ENCODE peak calls at places on chromosomes 13 and 19, in six cellular contexts. One of them, this sample, is unnamed.

GRCh38 chr19:53824134-53824611 is at the start of gene NLRP12:
- DNase-seq in activated CD8-positive, alpha-beta memory T cell treated with anti-CD3 and anti-CD28 coated beads for 48 hours: no peak
- DNase-seq in substantia nigra: no peak
- DNase-seq in stimulated activated CD8-positive, alpha-beta memory T cell treated with anti-CD3 and anti-CD28 coated beads, Interleukin-7, amount 100 ng/mL, for 1 hour: no peak
- DNase-seq in esophagus squamous epithelium: no peak
- DNase-seq in stimulated activated CD4-positive, alpha-beta T cell treated with anti-CD3 and anti-CD28 coated beads, Interleukin-12 subunit alpha, Interleukin-12 subunit beta, amount 100 ng/mL, for 24 hours: no peak
- DNase-seq in this sample: no peak

GRCh38 chr19:803686-804418 is 6.6 kb downstream of the PTBP1 start:
- DNase-seq in stimulated activated CD4-positive, alpha-beta T cell treated with anti-CD3 and anti-CD28 coated beads, Interleukin-12 subunit alpha, Interleukin-12 subunit beta, amount 100 ng/mL, for 24 hours: no peak
- DNase-seq in esophagus squamous epithelium: no peak
- DNase-seq in activated CD8-positive, alpha-beta memory T cell treated with anti-CD3 and anti-CD28 coated beads for 48 hours: no peak
- DNase-seq in substantia nigra: no peak
- DNase-seq in stimulated activated CD8-positive, alpha-beta memory T cell treated with anti-CD3 and anti-CD28 coated beads, Interleukin-7, amount 100 ng/mL, for 1 hour: no peak
- DNase-seq in this sample: no peak

GRCh38 chr13:86841264-86841663 is 829.9 kb upstream of the SLITRK5 start:
- DNase-seq in esophagus squamous epithelium: no peak
- DNase-seq in activated CD8-positive, alpha-beta memory T cell treated with anti-CD3 and anti-CD28 coated beads for 48 hours: no peak
- DNase-seq in stimulated activated CD4-positive, alpha-beta T cell treated with anti-CD3 and anti-CD28 coated beads, Interleukin-12 subunit alpha, Interleukin-12 subunit beta, amount 100 ng/mL, for 24 hours: no peak
- DNase-seq in substantia nigra: no peak
- DNase-seq in stimulated activated CD8-positive, alpha-beta memory T cell treated with anti-CD3 and anti-CD28 coated beads, Interleukin-7, amount 100 ng/mL, for 1 hour: no peak
- DNase-seq in this sample: no peak

GRCh38 chr19:15159251-15159650 is 41.5 kb downstream of the NOTCH3 start:
- DNase-seq in stimulated activated CD4-positive, alpha-beta T cell treated with anti-CD3 and anti-CD28 coated beads, Interleukin-12 subunit alpha, Interleukin-12 subunit beta, amount 100 ng/mL, for 24 hours: no peak
- DNase-seq in activated CD8-positive, alpha-beta memory T cell treated with anti-CD3 and anti-CD28 coated beads for 48 hours: no peak
- DNase-seq in stimulated activated CD8-positive, alpha-beta memory T cell treated with anti-CD3 and anti-CD28 coated beads, Interleukin-7, amount 100 ng/mL, for 1 hour: no peak
- DNase-seq in substantia nigra: no peak
- DNase-seq in esophagus squamous epithelium: no peak
- DNase-seq in this sample: no peak

GRCh38 chr13:60329221-60329983 is 67.6 kb upstream of the TDRD3 start:
- DNase-seq in stimulated activated CD4-positive, alpha-beta T cell treated with anti-CD3 and anti-CD28 coated beads, Interleukin-12 subunit alpha, Interleukin-12 subunit beta, amount 100 ng/mL, for 24 hours: no peak
- DNase-seq in substantia nigra: peak; percentile 2
- DNase-seq in esophagus squamous epithelium: no peak
- DNase-seq in activated CD8-positive, alpha-beta memory T cell treated with anti-CD3 and anti-CD28 coated beads for 48 hours: no peak
- DNase-seq in stimulated activated CD8-positive, alpha-beta memory T cell treated with anti-CD3 and anti-CD28 coated beads, Interleukin-7, amount 100 ng/mL, for 1 hour: no peak
- DNase-seq in this sample: peak; percentile 2

GRCh38 chr13:80048030-80048429 is 292.9 kb downstream of the SPRY2 start:
- DNase-seq in esophagus squamous epithelium: no peak
- DNase-seq in stimulated activated CD8-positive, alpha-beta memory T cell treated with anti-CD3 and anti-CD28 coated beads, Interleukin-7, amount 100 ng/mL, for 1 hour: no peak
- DNase-seq in activated CD8-positive, alpha-beta memory T cell treated with anti-CD3 and anti-CD28 coated beads for 48 hours: no peak
- DNase-seq in stimulated activated CD4-positive, alpha-beta T cell treated with anti-CD3 and anti-CD28 coated beads, Interleukin-12 subunit alpha, Interleukin-12 subunit beta, amount 100 ng/mL, for 24 hours: no peak
- DNase-seq in substantia nigra: no peak
- DNase-seq in this sample: no peak

GRCh38 chr13:98173431-98173921 is 3.6 kb downstream of the RNF113B start:
- DNase-seq in esophagus squamous epithelium: no peak
- DNase-seq in substantia nigra: no peak
- DNase-seq in stimulated activated CD4-positive, alpha-beta T cell treated with anti-CD3 and anti-CD28 coated beads, Interleukin-12 subunit alpha, Interleukin-12 subunit beta, amount 100 ng/mL, for 24 hours: no peak
- DNase-seq in stimulated activated CD8-positive, alpha-beta memory T cell treated with anti-CD3 and anti-CD28 coated beads, Interleukin-7, amount 100 ng/mL, for 1 hour: no peak
- DNase-seq in activated CD8-positive, alpha-beta memory T cell treated with anti-CD3 and anti-CD28 coated beads for 48 hours: no peak
- DNase-seq in this sample: no peak

GRCh38 chr13:48081739-48082138 is 13.2 kb downstream of the MED4 start:
- DNase-seq in stimulated activated CD8-positive, alpha-beta memory T cell treated with anti-CD3 and anti-CD28 coated beads, Interleukin-7, amount 100 ng/mL, for 1 hour: no peak
- DNase-seq in stimulated activated CD4-positive, alpha-beta T cell treated with anti-CD3 and anti-CD28 coated beads, Interleukin-12 subunit alpha, Interleukin-12 subunit beta, amount 100 ng/mL, for 24 hours: no peak
- DNase-seq in activated CD8-positive, alpha-beta memory T cell treated with anti-CD3 and anti-CD28 coated beads for 48 hours: no peak
- DNase-seq in substantia nigra: no peak
- DNase-seq in esophagus squamous epithelium: no peak
- DNase-seq in this sample: no peak

GRCh38 chr13:90253806-90254205 is 1093.7 kb upstream of the MIR17HG start:
- DNase-seq in esophagus squamous epithelium: no peak
- DNase-seq in stimulated activated CD4-positive, alpha-beta T cell treated with anti-CD3 and anti-CD28 coated beads, Interleukin-12 subunit alpha, Interleukin-12 subunit beta, amount 100 ng/mL, for 24 hours: no peak
- DNase-seq in stimulated activated CD8-positive, alpha-beta memory T cell treated with anti-CD3 and anti-CD28 coated beads, Interleukin-7, amount 100 ng/mL, for 1 hour: no peak
- DNase-seq in substantia nigra: no peak
- DNase-seq in activated CD8-positive, alpha-beta memory T cell treated with anti-CD3 and anti-CD28 coated beads for 48 hours: no peak
- DNase-seq in this sample: no peak

GRCh38 chr13:75366380-75367280 is 115.3 kb downstream of the TBC1D4 start:
- DNase-seq in substantia nigra: no peak
- DNase-seq in stimulated activated CD4-positive, alpha-beta T cell treated with anti-CD3 and anti-CD28 coated beads, Interleukin-12 subunit alpha, Interleukin-12 subunit beta, amount 100 ng/mL, for 24 hours: no peak
- DNase-seq in esophagus squamous epithelium: no peak
- DNase-seq in activated CD8-positive, alpha-beta memory T cell treated with anti-CD3 and anti-CD28 coated beads for 48 hours: no peak
- DNase-seq in stimulated activated CD8-positive, alpha-beta memory T cell treated with anti-CD3 and anti-CD28 coated beads, Interleukin-7, amount 100 ng/mL, for 1 hour: no peak
- DNase-seq in this sample: no peak

GRCh38 chr13:29849071-29849541 is 1.3 kb downstream of the UBL3 start:
- DNase-seq in esophagus squamous epithelium: no peak
- DNase-seq in substantia nigra: no peak
- DNase-seq in stimulated activated CD8-positive, alpha-beta memory T cell treated with anti-CD3 and anti-CD28 coated beads, Interleukin-7, amount 100 ng/mL, for 1 hour: no peak
- DNase-seq in stimulated activated CD4-positive, alpha-beta T cell treated with anti-CD3 and anti-CD28 coated beads, Interleukin-12 subunit alpha, Interleukin-12 subunit beta, amount 100 ng/mL, for 24 hours: no peak
- DNase-seq in activated CD8-positive, alpha-beta memory T cell treated with anti-CD3 and anti-CD28 coated beads for 48 hours: no peak
- DNase-seq in this sample: no peak

GRCh38 chr13:28137556-28137955 is 789 bp upstream of the PAN3 start:
- DNase-seq in esophagus squamous epithelium: no peak
- DNase-seq in stimulated activated CD8-positive, alpha-beta memory T cell treated with anti-CD3 and anti-CD28 coated beads, Interleukin-7, amount 100 ng/mL, for 1 hour: no peak
- DNase-seq in substantia nigra: no peak
- DNase-seq in activated CD8-positive, alpha-beta memory T cell treated with anti-CD3 and anti-CD28 coated beads for 48 hours: no peak
- DNase-seq in stimulated activated CD4-positive, alpha-beta T cell treated with anti-CD3 and anti-CD28 coated beads, Interleukin-12 subunit alpha, Interleukin-12 subunit beta, amount 100 ng/mL, for 24 hours: no peak
- DNase-seq in this sample: no peak

GRCh38 chr13:25963681-25964080 is 88.1 kb downstream of the SHISA2 start:
- DNase-seq in esophagus squamous epithelium: no peak
- DNase-seq in stimulated activated CD8-positive, alpha-beta memory T cell treated with anti-CD3 and anti-CD28 coated beads, Interleukin-7, amount 100 ng/mL, for 1 hour: no peak
- DNase-seq in stimulated activated CD4-positive, alpha-beta T cell treated with anti-CD3 and anti-CD28 coated beads, Interleukin-12 subunit alpha, Interleukin-12 subunit beta, amount 100 ng/mL, for 24 hours: no peak
- DNase-seq in substantia nigra: no peak
- DNase-seq in activated CD8-positive, alpha-beta memory T cell treated with anti-CD3 and anti-CD28 coated beads for 48 hours: no peak
- DNase-seq in this sample: no peak

GRCh38 chr19:16886305-16886880 is 2.4 kb upstream of the F2RL3 start:
- DNase-seq in substantia nigra: no peak
- DNase-seq in stimulated activated CD8-positive, alpha-beta memory T cell treated with anti-CD3 and anti-CD28 coated beads, Interleukin-7, amount 100 ng/mL, for 1 hour: no peak
- DNase-seq in stimulated activated CD4-positive, alpha-beta T cell treated with anti-CD3 and anti-CD28 coated beads, Interleukin-12 subunit alpha, Interleukin-12 subunit beta, amount 100 ng/mL, for 24 hours: no peak
- DNase-seq in esophagus squamous epithelium: no peak
- DNase-seq in activated CD8-positive, alpha-beta memory T cell treated with anti-CD3 and anti-CD28 coated beads for 48 hours: no peak
- DNase-seq in this sample: no peak

GRCh38 chr13:36006347-36006746 is 124.8 kb downstream of the DCLK1 start:
- DNase-seq in activated CD8-positive, alpha-beta memory T cell treated with anti-CD3 and anti-CD28 coated beads for 48 hours: no peak
- DNase-seq in stimulated activated CD4-positive, alpha-beta T cell treated with anti-CD3 and anti-CD28 coated beads, Interleukin-12 subunit alpha, Interleukin-12 subunit beta, amount 100 ng/mL, for 24 hours: no peak
- DNase-seq in stimulated activated CD8-positive, alpha-beta memory T cell treated with anti-CD3 and anti-CD28 coated beads, Interleukin-7, amount 100 ng/mL, for 1 hour: no peak
- DNase-seq in substantia nigra: no peak
- DNase-seq in esophagus squamous epithelium: no peak
- DNase-seq in this sample: no peak

GRCh38 chr19:681029-681626 is 4.9 kb downstream of the FSTL3 start:
- DNase-seq in stimulated activated CD4-positive, alpha-beta T cell treated with anti-CD3 and anti-CD28 coated beads, Interleukin-12 subunit alpha, Interleukin-12 subunit beta, amount 100 ng/mL, for 24 hours: no peak
- DNase-seq in activated CD8-positive, alpha-beta memory T cell treated with anti-CD3 and anti-CD28 coated beads for 48 hours: no peak
- DNase-seq in substantia nigra: no peak
- DNase-seq in stimulated activated CD8-positive, alpha-beta memory T cell treated with anti-CD3 and anti-CD28 coated beads, Interleukin-7, amount 100 ng/mL, for 1 hour: no peak
- DNase-seq in esophagus squamous epithelium: no peak
- DNase-seq in this sample: no peak

GRCh38 chr13:99974296-99974938 is 2.9 kb upstream of the ZIC5 start:
- DNase-seq in stimulated activated CD8-positive, alpha-beta memory T cell treated with anti-CD3 and anti-CD28 coated beads, Interleukin-7, amount 100 ng/mL, for 1 hour: no peak
- DNase-seq in substantia nigra: no peak
- DNase-seq in activated CD8-positive, alpha-beta memory T cell treated with anti-CD3 and anti-CD28 coated beads for 48 hours: no peak
- DNase-seq in esophagus squamous epithelium: no peak
- DNase-seq in stimulated activated CD4-positive, alpha-beta T cell treated with anti-CD3 and anti-CD28 coated beads, Interleukin-12 subunit alpha, Interleukin-12 subunit beta, amount 100 ng/mL, for 24 hours: no peak
- DNase-seq in this sample: no peak

GRCh38 chr13:75271851-75272250 is 210.1 kb downstream of the TBC1D4 start:
- DNase-seq in substantia nigra: no peak
- DNase-seq in stimulated activated CD4-positive, alpha-beta T cell treated with anti-CD3 and anti-CD28 coated beads, Interleukin-12 subunit alpha, Interleukin-12 subunit beta, amount 100 ng/mL, for 24 hours: no peak
- DNase-seq in stimulated activated CD8-positive, alpha-beta memory T cell treated with anti-CD3 and anti-CD28 coated beads, Interleukin-7, amount 100 ng/mL, for 1 hour: no peak
- DNase-seq in esophagus squamous epithelium: no peak
- DNase-seq in activated CD8-positive, alpha-beta memory T cell treated with anti-CD3 and anti-CD28 coated beads for 48 hours: no peak
- DNase-seq in this sample: no peak

GRCh38 chr13:44921931-44922758 is 67.1 kb downstream of the NUFIP1 start:
- DNase-seq in esophagus squamous epithelium: no peak
- DNase-seq in activated CD8-positive, alpha-beta memory T cell treated with anti-CD3 and anti-CD28 coated beads for 48 hours: no peak
- DNase-seq in stimulated activated CD8-positive, alpha-beta memory T cell treated with anti-CD3 and anti-CD28 coated beads, Interleukin-7, amount 100 ng/mL, for 1 hour: no peak
- DNase-seq in substantia nigra: no peak
- DNase-seq in stimulated activated CD4-positive, alpha-beta T cell treated with anti-CD3 and anti-CD28 coated beads, Interleukin-12 subunit alpha, Interleukin-12 subunit beta, amount 100 ng/mL, for 24 hours: no peak
- DNase-seq in this sample: no peak

GRCh38 chr13:102033316-102033715 is 368.5 kb downstream of the FGF14 start:
- DNase-seq in stimulated activated CD8-positive, alpha-beta memory T cell treated with anti-CD3 and anti-CD28 coated beads, Interleukin-7, amount 100 ng/mL, for 1 hour: no peak
- DNase-seq in activated CD8-positive, alpha-beta memory T cell treated with anti-CD3 and anti-CD28 coated beads for 48 hours: no peak
- DNase-seq in esophagus squamous epithelium: no peak
- DNase-seq in stimulated activated CD4-positive, alpha-beta T cell treated with anti-CD3 and anti-CD28 coated beads, Interleukin-12 subunit alpha, Interleukin-12 subunit beta, amount 100 ng/mL, for 24 hours: no peak
- DNase-seq in substantia nigra: no peak
- DNase-seq in this sample: no peak

GRCh38 chr19:46714523-46715106 is 2.3 kb downstream of the PRKD2 start:
- DNase-seq in substantia nigra: no peak
- DNase-seq in activated CD8-positive, alpha-beta memory T cell treated with anti-CD3 and anti-CD28 coated beads for 48 hours: no peak
- DNase-seq in stimulated activated CD4-positive, alpha-beta T cell treated with anti-CD3 and anti-CD28 coated beads, Interleukin-12 subunit alpha, Interleukin-12 subunit beta, amount 100 ng/mL, for 24 hours: no peak
- DNase-seq in stimulated activated CD8-positive, alpha-beta memory T cell treated with anti-CD3 and anti-CD28 coated beads, Interleukin-7, amount 100 ng/mL, for 1 hour: no peak
- DNase-seq in esophagus squamous epithelium: no peak
- DNase-seq in this sample: no peak

GRCh38 chr19:29376855-29377354 is 148.9 kb upstream of the VSTM2B start:
- DNase-seq in stimulated activated CD4-positive, alpha-beta T cell treated with anti-CD3 and anti-CD28 coated beads, Interleukin-12 subunit alpha, Interleukin-12 subunit beta, amount 100 ng/mL, for 24 hours: no peak
- DNase-seq in stimulated activated CD8-positive, alpha-beta memory T cell treated with anti-CD3 and anti-CD28 coated beads, Interleukin-7, amount 100 ng/mL, for 1 hour: no peak
- DNase-seq in esophagus squamous epithelium: no peak
- DNase-seq in substantia nigra: no peak
- DNase-seq in activated CD8-positive, alpha-beta memory T cell treated with anti-CD3 and anti-CD28 coated beads for 48 hours: no peak
- DNase-seq in this sample: no peak

GRCh38 chr19:772730-773436 is 22.0 kb downstream of the MISP start:
- DNase-seq in stimulated activated CD8-positive, alpha-beta memory T cell treated with anti-CD3 and anti-CD28 coated beads, Interleukin-7, amount 100 ng/mL, for 1 hour: no peak
- DNase-seq in activated CD8-positive, alpha-beta memory T cell treated with anti-CD3 and anti-CD28 coated beads for 48 hours: no peak
- DNase-seq in substantia nigra: no peak
- DNase-seq in stimulated activated CD4-positive, alpha-beta T cell treated with anti-CD3 and anti-CD28 coated beads, Interleukin-12 subunit alpha, Interleukin-12 subunit beta, amount 100 ng/mL, for 24 hours: no peak
- DNase-seq in esophagus squamous epithelium: no peak
- DNase-seq in this sample: no peak

GRCh38 chr19:19385900-19386339 is 19.6 kb upstream of the GATAD2A start:
- DNase-seq in stimulated activated CD8-positive, alpha-beta memory T cell treated with anti-CD3 and anti-CD28 coated beads, Interleukin-7, amount 100 ng/mL, for 1 hour: no peak
- DNase-seq in esophagus squamous epithelium: no peak
- DNase-seq in activated CD8-positive, alpha-beta memory T cell treated with anti-CD3 and anti-CD28 coated beads for 48 hours: no peak
- DNase-seq in stimulated activated CD4-positive, alpha-beta T cell treated with anti-CD3 and anti-CD28 coated beads, Interleukin-12 subunit alpha, Interleukin-12 subunit beta, amount 100 ng/mL, for 24 hours: no peak
- DNase-seq in substantia nigra: no peak
- DNase-seq in this sample: no peak

GRCh38 chr13:21672811-21673591 is 2.1 kb downstream of the FGF9 start:
- DNase-seq in substantia nigra: no peak
- DNase-seq in stimulated activated CD4-positive, alpha-beta T cell treated with anti-CD3 and anti-CD28 coated beads, Interleukin-12 subunit alpha, Interleukin-12 subunit beta, amount 100 ng/mL, for 24 hours: no peak
- DNase-seq in esophagus squamous epithelium: no peak
- DNase-seq in stimulated activated CD8-positive, alpha-beta memory T cell treated with anti-CD3 and anti-CD28 coated beads, Interleukin-7, amount 100 ng/mL, for 1 hour: no peak
- DNase-seq in activated CD8-positive, alpha-beta memory T cell treated with anti-CD3 and anti-CD28 coated beads for 48 hours: no peak
- DNase-seq in this sample: no peak

GRCh38 chr19:54489766-54490165 is 12.9 kb upstream of the LAIR2 start:
- DNase-seq in substantia nigra: no peak
- DNase-seq in esophagus squamous epithelium: no peak
- DNase-seq in activated CD8-positive, alpha-beta memory T cell treated with anti-CD3 and anti-CD28 coated beads for 48 hours: no peak
- DNase-seq in stimulated activated CD8-positive, alpha-beta memory T cell treated with anti-CD3 and anti-CD28 coated beads, Interleukin-7, amount 100 ng/mL, for 1 hour: no peak
- DNase-seq in stimulated activated CD4-positive, alpha-beta T cell treated with anti-CD3 and anti-CD28 coated beads, Interleukin-12 subunit alpha, Interleukin-12 subunit beta, amount 100 ng/mL, for 24 hours: no peak
- DNase-seq in this sample: no peak

GRCh38 chr19:7718668-7719067 is 13.2 kb downstream of the CLEC4G start:
- DNase-seq in esophagus squamous epithelium: no peak
- DNase-seq in stimulated activated CD8-positive, alpha-beta memory T cell treated with anti-CD3 and anti-CD28 coated beads, Interleukin-7, amount 100 ng/mL, for 1 hour: no peak
- DNase-seq in stimulated activated CD4-positive, alpha-beta T cell treated with anti-CD3 and anti-CD28 coated beads, Interleukin-12 subunit alpha, Interleukin-12 subunit beta, amount 100 ng/mL, for 24 hours: no peak
- DNase-seq in activated CD8-positive, alpha-beta memory T cell treated with anti-CD3 and anti-CD28 coated beads for 48 hours: no peak
- DNase-seq in substantia nigra: no peak
- DNase-seq in this sample: no peak

GRCh38 chr19:7870571-7871279 is 3.5 kb downstream of the PRR36 start:
- DNase-seq in activated CD8-positive, alpha-beta memory T cell treated with anti-CD3 and anti-CD28 coated beads for 48 hours: no peak
- DNase-seq in substantia nigra: no peak
- DNase-seq in stimulated activated CD8-positive, alpha-beta memory T cell treated with anti-CD3 and anti-CD28 coated beads, Interleukin-7, amount 100 ng/mL, for 1 hour: no peak
- DNase-seq in stimulated activated CD4-positive, alpha-beta T cell treated with anti-CD3 and anti-CD28 coated beads, Interleukin-12 subunit alpha, Interleukin-12 subunit beta, amount 100 ng/mL, for 24 hours: no peak
- DNase-seq in esophagus squamous epithelium: no peak
- DNase-seq in this sample: no peak

GRCh38 chr13:86446311-86446710 is 647.1 kb upstream of the SLITRK6 start:
- DNase-seq in substantia nigra: no peak
- DNase-seq in stimulated activated CD4-positive, alpha-beta T cell treated with anti-CD3 and anti-CD28 coated beads, Interleukin-12 subunit alpha, Interleukin-12 subunit beta, amount 100 ng/mL, for 24 hours: no peak
- DNase-seq in esophagus squamous epithelium: no peak
- DNase-seq in activated CD8-positive, alpha-beta memory T cell treated with anti-CD3 and anti-CD28 coated beads for 48 hours: no peak
- DNase-seq in stimulated activated CD8-positive, alpha-beta memory T cell treated with anti-CD3 and anti-CD28 coated beads, Interleukin-7, amount 100 ng/mL, for 1 hour: no peak
- DNase-seq in this sample: no peak

GRCh38 chr13:100338265-100338664 is 249.4 kb downstream of the PCCA start:
- DNase-seq in substantia nigra: no peak
- DNase-seq in esophagus squamous epithelium: no peak
- DNase-seq in stimulated activated CD4-positive, alpha-beta T cell treated with anti-CD3 and anti-CD28 coated beads, Interleukin-12 subunit alpha, Interleukin-12 subunit beta, amount 100 ng/mL, for 24 hours: no peak
- DNase-seq in activated CD8-positive, alpha-beta memory T cell treated with anti-CD3 and anti-CD28 coated beads for 48 hours: no peak
- DNase-seq in stimulated activated CD8-positive, alpha-beta memory T cell treated with anti-CD3 and anti-CD28 coated beads, Interleukin-7, amount 100 ng/mL, for 1 hour: no peak
- DNase-seq in this sample: no peak

GRCh38 chr19:45812297-45812696 is 2.8 kb downstream of the RSPH6A start:
- DNase-seq in stimulated activated CD4-positive, alpha-beta T cell treated with anti-CD3 and anti-CD28 coated beads, Interleukin-12 subunit alpha, Interleukin-12 subunit beta, amount 100 ng/mL, for 24 hours: no peak
- DNase-seq in activated CD8-positive, alpha-beta memory T cell treated with anti-CD3 and anti-CD28 coated beads for 48 hours: no peak
- DNase-seq in substantia nigra: no peak
- DNase-seq in esophagus squamous epithelium: no peak
- DNase-seq in stimulated activated CD8-positive, alpha-beta memory T cell treated with anti-CD3 and anti-CD28 coated beads, Interleukin-7, amount 100 ng/mL, for 1 hour: no peak
- DNase-seq in this sample: no peak

GRCh38 chr19:15187026-15188007 is 13.5 kb downstream of the NOTCH3 start:
- DNase-seq in stimulated activated CD4-positive, alpha-beta T cell treated with anti-CD3 and anti-CD28 coated beads, Interleukin-12 subunit alpha, Interleukin-12 subunit beta, amount 100 ng/mL, for 24 hours: no peak
- DNase-seq in esophagus squamous epithelium: no peak
- DNase-seq in substantia nigra: no peak
- DNase-seq in stimulated activated CD8-positive, alpha-beta memory T cell treated with anti-CD3 and anti-CD28 coated beads, Interleukin-7, amount 100 ng/mL, for 1 hour: no peak
- DNase-seq in activated CD8-positive, alpha-beta memory T cell treated with anti-CD3 and anti-CD28 coated beads for 48 hours: no peak
- DNase-seq in this sample: no peak

GRCh38 chr13:39692650-39693438 is 37.4 kb downstream of the COG6 start:
- DNase-seq in stimulated activated CD4-positive, alpha-beta T cell treated with anti-CD3 and anti-CD28 coated beads, Interleukin-12 subunit alpha, Interleukin-12 subunit beta, amount 100 ng/mL, for 24 hours: no peak
- DNase-seq in activated CD8-positive, alpha-beta memory T cell treated with anti-CD3 and anti-CD28 coated beads for 48 hours: no peak
- DNase-seq in substantia nigra: no peak
- DNase-seq in esophagus squamous epithelium: no peak
- DNase-seq in stimulated activated CD8-positive, alpha-beta memory T cell treated with anti-CD3 and anti-CD28 coated beads, Interleukin-7, amount 100 ng/mL, for 1 hour: no peak
- DNase-seq in this sample: no peak

This sample was measured in hypothalamus.